ENCODE peak calls at places on chromosomes 5 and 9, in four cellular contexts. T is K562, B is A549, F is HepG2. L is an unnamed sample.

GRCh38 chr5:126525630-126526245 is 69.3 kb downstream of the ALDH7A1 start:
- DNase-seq in B (no peak), F (peak; percentile 40), T (no peak), L (no peak)

GRCh38 chr5:111163000-111163399 is 61.2 kb upstream of the CAMK4 start:
- DNase-seq in F (no peak), T (no peak), B (no peak), L (no peak)

GRCh38 chr9:133031496-133031911 is 707 bp downstream of the GTF3C5 start:
- DNase-seq in B (no peak), F (no peak), T (no peak), L (no peak)

GRCh38 chr9:91555132-91555531 is 131.5 kb upstream of the NFIL3 start:
- DNase-seq in B (no peak), F (no peak), T (no peak), L (no peak)

GRCh38 chr9:13787234-13787833 is 507.8 kb upstream of the MPDZ start:
- DNase-seq in B (no peak), F (no peak), T (no peak), L (no peak)

GRCh38 chr5:127754727-127755126 is 51.5 kb downstream of the CCDC192 start:
- DNase-seq in T (no peak), B (no peak), F (no peak), L (no peak)

GRCh38 chr5:142283304-142283703 is 41.5 kb downstream of the SPRY4 start:
- DNase-seq in T (no peak), B (no peak), F (no peak), L (no peak)

GRCh38 chr9:99134893-99135341 is 30.0 kb downstream of the TGFBR1 start:
- DNase-seq in F (no peak), T (no peak), B (no peak), L (no peak)

GRCh38 chr5:133256276-133256675 is 204.5 kb downstream of the HSPA4 start:
- DNase-seq in B (no peak), T (peak; percentile 41), F (peak; percentile 73), L (no peak)

GRCh38 chr5:94314507-94315170 is 303.8 kb downstream of the KIAA0825 start:
- DNase-seq in T (no peak), B (no peak), F (no peak), L (no peak)

GRCh38 chr5:38776494-38776893 is 69.3 kb upstream of the OSMR start:
- DNase-seq in F (no peak), T (no peak), B (no peak), L (no peak)

GRCh38 chr5:109063223-109063622 is 315.5 kb downstream of the FER start:
- DNase-seq in B (no peak), T (no peak), F (no peak), L (no peak)

GRCh38 chr5:42949348-42950090 is 90.6 kb downstream of the ANXA2R start:
- DNase-seq in B (peak; percentile 80), T (no peak), F (peak; percentile 76), L (no peak)

GRCh38 chr9:111752455-111752854 is 42.3 kb downstream of the SHOC1 start:
- DNase-seq in T (no peak), B (no peak), F (no peak), L (no peak)

GRCh38 chr9:95729066-95729465 is 146.4 kb upstream of the ERCC6L2 start:
- DNase-seq in B (no peak), F (no peak), T (no peak), L (no peak)

GRCh38 chr5:60497706-60498500 is 202.1 kb downstream of the DEPDC1B start:
- DNase-seq in T (no peak), B (no peak), F (peak; percentile 56), L (no peak)

GRCh38 chr9:119074017-119074416 is 295.2 kb downstream of the BRINP1 start:
- DNase-seq in F (no peak), T (no peak), B (no peak), L (no peak)

GRCh38 chr5:115414406-115415142 is 118.1 kb upstream of the CCDC112 start:
- DNase-seq in T (no peak), B (no peak), F (no peak), L (no peak)

GRCh38 chr5:132479073-132479811 is 11.3 kb downstream of the IRF1 start:
- DNase-seq in F (no peak), B (no peak), T (no peak), L (no peak)

GRCh38 chr9:34252016-34252415 is 73.2 kb downstream of the UBAP1 start:
- DNase-seq in T (no peak), B (no peak), F (no peak), L (no peak)

GRCh38 chr9:34254141-34254913 is 74.7 kb downstream of the KIF24 start:
- DNase-seq in F (no peak), B (peak; percentile 66), T (no peak), L (no peak)

GRCh38 chr9:34252670-34253459 is 74.0 kb downstream of the UBAP1 start:
- DNase-seq in F (peak; percentile 50), B (peak; percentile 71), T (peak; percentile 80), L (peak; percentile 31)

GRCh38 chr9:34254966-34255825 is 73.9 kb downstream of the KIF24 start:
- DNase-seq in F (no peak), B (no peak), T (no peak), L (no peak)

DNA sequence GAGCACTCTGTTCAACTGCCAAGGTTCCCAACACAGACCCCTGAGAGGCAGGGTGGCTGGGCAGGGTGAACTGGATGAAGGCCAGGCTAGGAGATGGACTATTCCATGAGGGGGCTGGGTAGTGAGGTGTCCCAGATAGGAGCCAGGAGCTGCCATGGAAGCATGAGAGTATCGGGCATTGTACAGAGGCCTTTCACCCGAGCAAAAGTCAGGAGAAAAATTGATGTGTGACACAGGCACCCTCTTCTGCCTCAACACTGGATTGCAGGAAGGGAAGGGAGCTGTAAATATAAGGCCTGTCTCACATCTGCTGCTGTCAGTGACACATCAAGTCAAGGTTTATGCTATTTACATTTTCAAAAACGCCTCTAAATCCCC is 74.6 kb downstream of the UBAP1 start:
- DNase-seq in T (no peak), F (no peak), B (no peak), L (no peak)
- TF ChIP-seq JUN in T (no peak), F (no peak), B (no peak), L (no peak)

GRCh38 chr5:9971301-9971700 is 278.4 kb downstream of the ATPSCKMT start:
- DNase-seq in T (no peak), F (no peak), B (no peak), L (no peak)

GRCh38 chr5:9976621-9977020 is 273.1 kb downstream of the ATPSCKMT start:
- DNase-seq in F (no peak), T (no peak), B (no peak), L (no peak)

DNA sequence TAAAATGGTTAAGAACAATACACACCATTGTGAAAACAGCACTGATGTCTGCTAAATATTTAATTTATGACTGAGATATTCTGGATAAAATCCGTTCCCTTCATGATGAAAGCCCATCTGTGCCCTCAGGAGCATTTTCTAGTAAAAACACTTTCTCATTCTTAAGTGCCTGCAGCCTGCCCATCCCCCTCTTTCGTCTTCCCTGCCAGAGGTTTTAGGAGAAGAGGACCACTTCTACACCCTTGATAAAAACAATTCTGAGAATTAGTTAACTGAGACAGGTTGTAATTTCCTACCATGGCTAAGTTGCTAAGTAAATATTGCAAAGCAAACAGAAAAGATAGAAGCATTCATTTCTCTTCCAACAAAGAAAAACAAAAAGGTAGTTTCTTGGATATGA is 272.6 kb downstream of the ATPSCKMT start:
- DNase-seq in F (no peak), B (no peak), T (no peak), L (no peak)
- TF ChIP-seq PHF8 in F (no peak), B (no peak), T (no peak), L (no peak)

DNA sequence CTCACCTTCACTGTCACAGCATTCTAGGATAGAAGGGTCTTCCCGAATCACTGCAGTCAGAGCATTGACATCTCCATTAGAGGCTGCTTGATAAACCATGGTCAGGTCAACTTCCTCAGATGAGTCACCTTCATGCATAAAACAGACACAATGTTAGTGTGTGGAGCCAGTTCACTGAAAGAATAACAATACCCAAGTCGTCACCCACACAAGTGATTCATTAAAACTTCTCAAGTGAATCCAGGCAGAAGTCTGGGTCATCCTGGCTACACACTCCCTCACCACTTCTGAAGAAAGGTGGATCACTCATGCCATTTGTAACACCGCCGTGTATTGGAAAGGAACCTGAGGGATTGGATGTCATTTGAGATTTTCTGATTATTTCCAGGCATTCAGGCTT is 49.6 kb downstream of the ANKRD55 start:
- DNase-seq in F (peak; percentile 36), B (no peak), T (no peak), L (no peak)
- TF ChIP-seq JUN in F (no peak), B (no peak), T (no peak), L (no peak)

GRCh38 chr9:109780453-109781033 is 545 bp downstream of the PALM2AKAP2 start:
- DNase-seq in T (no peak), F (no peak), B (no peak), L (peak; percentile 58)
- TF ChIP-seq PHF8 in T (no peak), F (no peak), B (no peak), L (no peak)

GRCh38 chr5:74227081-74227480 is 413.4 kb downstream of the ENC1 start:
- DNase-seq in B (no peak), F (no peak), T (no peak), L (no peak)

GRCh38 chr5:74225587-74225986 is 414.9 kb downstream of the ENC1 start:
- DNase-seq in T (no peak), B (no peak), F (no peak), L (no peak)

GRCh38 chr5:74216012-74216411 is 424.5 kb downstream of the ENC1 start:
- DNase-seq in F (no peak), T (no peak), B (no peak), L (no peak)

GRCh38 chr5:74221413-74221812 is 419.1 kb downstream of the ENC1 start:
- DNase-seq in F (no peak), B (no peak), T (no peak), L (no peak)
- TF ChIP-seq JUN in F (no peak), B (no peak), T (no peak), L (no peak)

GRCh38 chr9:129750010-129750409 is 2.8 kb downstream of the PTGES start:
- DNase-seq in B (no peak), T (no peak), F (no peak), L (no peak)
- TF ChIP-seq PHF8 in B (no peak), T (no peak), F (no peak), L (no peak)

DNA sequence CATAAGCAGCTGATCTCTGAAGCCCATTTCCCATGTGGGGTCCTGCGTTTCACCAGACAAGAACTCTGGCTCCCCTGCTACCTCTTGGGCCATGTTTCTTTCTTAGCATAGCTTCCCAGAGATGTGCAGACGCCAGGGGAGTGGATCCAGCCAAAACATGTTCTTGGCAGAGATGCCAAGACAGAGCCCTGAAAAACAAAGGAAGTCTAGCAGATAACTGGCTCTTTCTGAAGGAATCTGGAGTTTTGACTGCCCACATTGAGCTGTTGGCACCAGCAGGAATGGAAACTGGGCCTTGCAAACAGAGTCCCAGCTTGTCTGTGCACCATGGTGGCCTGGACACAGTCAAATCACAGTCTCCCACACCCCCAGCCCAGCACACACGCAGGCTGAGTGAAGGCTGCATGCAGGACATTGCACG is 114.6 kb downstream of the SNX18 start:
- DNase-seq in T (no peak), F (no peak), B (no peak), L (no peak)
- TF ChIP-seq JUN in T (no peak), F (no peak), B (no peak), L (no peak)

DNA sequence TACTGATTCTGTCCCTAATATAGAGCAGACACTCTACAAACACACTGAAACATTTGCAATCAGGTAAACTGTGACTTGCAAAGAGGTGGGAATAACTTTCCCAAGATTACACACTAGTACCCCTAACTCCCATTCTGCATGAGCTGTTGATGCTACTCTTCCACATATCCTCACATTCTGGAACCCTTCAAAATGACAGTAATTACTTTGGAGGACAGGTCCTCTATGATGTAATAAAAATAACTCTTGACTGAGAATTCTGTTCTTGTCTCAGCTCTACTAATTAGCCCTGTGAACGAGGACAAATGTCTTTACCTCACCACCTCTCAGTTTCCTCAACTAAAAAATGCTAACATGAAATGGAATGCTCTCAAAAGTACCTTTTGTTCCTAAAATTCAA is 49.5 kb upstream of the JMY start:
- DNase-seq in T (no peak), B (no peak), F (no peak), L (no peak)
- TF ChIP-seq PHF8 in T (no peak), B (no peak), F (no peak), L (no peak)

GRCh38 chr5:156934450-156935211 is 28.4 kb downstream of the TIMD4 start:
- DNase-seq in B (peak; percentile 8), F (peak; percentile 9), T (peak; percentile 10), L (peak; percentile 54)
- TF ChIP-seq JUN in B (no peak), F (no peak), T (no peak), L (no peak)